ENCODE peak calls at places on chromosomes 11 and 22, in eight cellular contexts. I is GM23248, W is SK-N-SH, Y is hepatocyte, Q is OCI-LY7, C is neural progenitor cell, A is MM.1S, N is HCT116. U is an unnamed sample.

GRCh38 chr11:47507016-47507631 is 45.8 kb downstream of the CELF1 start:
- DNase-seq in N (no peak), I (peak), Y (no peak), W (no peak), A (no peak), Q (no peak), C (no peak), U (no peak)

GRCh38 chr11:23226331-23226909 is 366.1 kb upstream of the CCDC179 start:
- DNase-seq in Q (no peak), I (peak), C (no peak), A (no peak), Y (no peak), W (no peak), N (no peak), U (no peak)

GRCh38 chr11:45890886-45891550 is 5.6 kb downstream of the MAPK8IP1 start:
- DNase-seq in Y (no peak), N (no peak), I (no peak), C (no peak), W (peak), Q (no peak), A (no peak), U (no peak)

GRCh38 chr11:61384271-61385242 is 7.8 kb upstream of the TMEM216 start:
- DNase-seq in A (no peak), Q (peak), I (peak), C (peak), W (no peak), Y (peak), N (no peak), U (peak)

GRCh38 chr11:77144854-77145428 is 16.9 kb downstream of the MYO7A start:
- DNase-seq in I (no peak), C (no peak), W (no peak), Y (peak), N (no peak), Q (no peak), A (no peak), U (no peak)

GRCh38 chr11:110376711-110377324 is 52.9 kb upstream of the FDX1 start:
- DNase-seq in C (peak), W (peak), A (peak), Y (peak), I (peak), Q (peak), N (peak), U (peak)

GRCh38 chr11:68542617-68543016 is 82.1 kb downstream of the PPP6R3 start:
- DNase-seq in I (peak), Y (peak), N (no peak), W (no peak), Q (no peak), A (no peak), C (no peak), U (peak)

GRCh38 chr22:29873943-29874342 is 9.0 kb upstream of the MTMR3 start:
- DNase-seq in W (no peak), I (no peak), Y (no peak), A (peak), Q (no peak), N (no peak), C (no peak), U (no peak)

GRCh38 chr22:28074526-28074925 is 155.5 kb upstream of the PITPNB start:
- DNase-seq in C (no peak), W (no peak), Y (no peak), I (no peak), A (no peak), Q (no peak), N (no peak), U (no peak)

GRCh38 chr11:130979386-130979972 is 63.2 kb upstream of the SNX19 start:
- DNase-seq in Y (peak), W (peak), A (peak), N (no peak), Q (peak), C (peak), I (peak), U (peak)
- TF ChIP-seq EZH2phosphoT487 in Y (no peak), W (no peak), A (no peak), N (no peak), Q (no peak), C (no peak), I (no peak), U (no peak)

GRCh38 chr11:118876261-118876660 is 7.4 kb upstream of the CXCR5 start:
- DNase-seq in A (no peak), N (no peak), I (no peak), Q (no peak), Y (no peak), C (no peak), W (no peak), U (no peak)

GRCh38 chr11:118872403-118872821 is 11.3 kb upstream of the CXCR5 start:
- DNase-seq in Y (no peak), A (peak), C (no peak), W (no peak), N (no peak), I (no peak), Q (no peak), U (no peak)

GRCh38 chr11:118868659-118869058 is 15.0 kb upstream of the CXCR5 start:
- DNase-seq in W (no peak), A (peak), Q (peak), Y (no peak), C (no peak), I (no peak), N (no peak), U (no peak)

GRCh38 chr11:118873804-118874203 is 9.9 kb upstream of the CXCR5 start:
- DNase-seq in I (no peak), Q (no peak), W (peak), A (no peak), N (no peak), C (no peak), Y (no peak), U (no peak)

GRCh38 chr11:118870396-118871343 is 13.0 kb upstream of the CXCR5 start:
- DNase-seq in A (peak), N (no peak), Y (no peak), W (peak), I (peak), Q (peak), C (peak), U (no peak)
- H3K4me3 ChIP-seq in A (peak), N (no peak), Y (no peak), W (no peak), I (peak), Q (peak), C (no peak), U (peak)

DNA sequence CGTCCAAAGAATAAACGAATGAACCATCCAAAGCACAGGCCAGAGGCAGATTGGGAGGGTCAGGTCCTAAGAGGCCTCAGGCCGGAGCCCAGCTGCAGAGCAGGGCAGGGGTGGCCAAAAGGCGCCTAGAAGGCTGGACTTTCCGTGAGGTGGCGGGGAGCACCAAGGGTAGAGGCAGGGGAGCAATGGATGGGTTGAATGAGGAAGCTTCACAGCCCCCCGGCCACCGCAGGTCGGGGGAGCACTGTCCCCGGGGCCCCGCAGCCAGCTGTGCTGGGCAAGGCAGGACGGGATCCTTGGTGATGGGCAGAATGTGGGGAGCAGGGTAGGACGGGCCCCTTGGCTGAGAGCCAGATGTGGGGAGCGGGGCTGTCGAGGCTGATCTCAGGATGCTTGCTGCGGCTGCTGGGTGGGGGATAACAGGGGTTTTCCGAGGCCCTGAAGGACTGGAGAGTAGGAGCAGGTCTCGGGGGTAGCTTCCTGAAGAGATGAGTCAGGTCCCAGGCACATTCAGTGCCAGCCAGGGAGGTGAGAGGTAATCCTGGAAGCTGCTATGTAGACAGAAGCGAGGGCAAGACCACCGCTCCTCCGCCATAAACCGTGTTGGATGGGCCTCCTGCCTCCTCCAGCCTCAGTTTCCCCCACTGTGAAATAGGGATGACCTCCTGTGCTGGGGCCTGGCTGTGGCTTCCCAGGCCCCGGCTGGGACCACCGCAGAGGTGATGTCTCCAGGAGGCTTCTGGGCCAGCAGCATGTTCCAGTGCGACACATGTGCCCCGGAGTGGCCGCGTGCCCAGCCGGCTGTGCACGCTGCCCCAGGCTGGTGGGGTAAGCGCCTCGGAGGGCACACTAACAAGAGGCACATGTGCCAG is 34.6 kb upstream of the KCNQ1OT1 start:
- DNase-seq in Q (no peak), Y (no peak), A (no peak), N (no peak), C (no peak), W (no peak), I (no peak), U (peak)
- TF ChIP-seq EZH2phosphoT487 in Q (no peak), Y (no peak), A (no peak), N (no peak), C (no peak), W (no peak), I (no peak), U (no peak)

GRCh38 chr22:23199159-23199558 is 18.9 kb downstream of the BCR start:
- DNase-seq in C (peak), A (no peak), I (no peak), W (no peak), Q (no peak), Y (no peak), N (no peak), U (no peak)
- H3K4me3 ChIP-seq in C (no peak), A (no peak), I (no peak), W (no peak), Q (no peak), Y (no peak), N (no peak), U (no peak)

DNA sequence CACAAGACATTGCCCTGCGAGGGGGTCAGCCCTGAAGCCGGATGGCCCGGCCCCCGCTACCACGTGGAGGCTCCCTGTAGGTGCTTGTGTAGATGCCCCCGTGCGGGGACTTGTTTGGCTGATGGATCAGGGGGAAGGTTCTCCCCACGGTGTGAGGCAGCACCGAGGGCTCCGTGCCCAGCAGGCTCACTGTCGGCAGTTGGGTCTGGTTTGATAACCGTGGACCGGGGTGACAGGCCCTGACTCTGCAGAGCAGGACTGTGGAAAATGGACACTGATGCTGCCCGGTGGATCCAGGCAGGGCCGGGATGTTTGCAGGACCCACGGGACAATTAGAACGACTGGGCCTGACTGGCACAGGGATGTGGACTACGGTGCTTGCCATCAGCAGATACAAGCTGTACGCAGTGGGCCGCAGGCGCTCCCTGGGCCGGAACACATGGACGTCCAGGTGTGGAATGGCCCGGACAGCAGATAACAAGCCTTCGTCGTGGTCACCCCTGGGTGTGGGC is 19.0 kb downstream of the KCNQ1 start:
- DNase-seq in C (no peak), I (no peak), Q (no peak), N (no peak), W (no peak), Y (no peak), A (no peak), U (no peak)
- TF ChIP-seq EZH2phosphoT487 in C (no peak), I (no peak), Q (no peak), N (no peak), W (no peak), Y (no peak), A (no peak), U (no peak)

U was measured in PC-3.